ENCODE peak calls at places on chromosome X, in seven cellular contexts. J is lung, N is PC-9, S is stomach, D is HCT116, W is astrocyte of the spinal cord, C is left lung. K is an unnamed sample.

GRCh38 chrX:100207331-100208024 is 202.6 kb downstream of the PCDH19 start:
- DNase-seq in J (no peak), N (no peak), S (no peak), D (no peak), W (no peak), C (no peak), K (no peak)

GRCh38 chrX:133859860-133860259 is 125.5 kb downstream of the GPC3 start:
- DNase-seq in J (no peak), N (no peak), S (no peak), D (no peak), W (peak; percentile 10), C (no peak), K (peak; percentile 68)

GRCh38 chrX:155334486-155335316 is at the start of gene CLIC2:
- DNase-seq in J (peak; percentile 72), N (no peak), S (peak; percentile 31), D (no peak), W (peak; percentile 81), C (peak; percentile 63), K (peak; percentile 93)

GRCh38 chrX:116395752-116396151 is 40.7 kb upstream of the SLC6A14 start:
- DNase-seq in J (no peak), N (no peak), S (no peak), D (no peak), W (no peak), C (no peak), K (no peak)

GRCh38 chrX:104098151-104098808 is 14.0 kb upstream of the ZCCHC18 start:
- DNase-seq in J (no peak), N (peak; percentile 63), S (peak; percentile 43), D (peak; percentile 60), W (peak; percentile 73), C (no peak), K (peak; percentile 86)

GRCh38 chrX:83535417-83536244 is 27.5 kb downstream of the POU3F4 start:
- DNase-seq in J (no peak), N (no peak), S (no peak), D (no peak), W (peak; percentile 30), C (no peak), K (no peak)

GRCh38 chrX:31266172-31267076 is 194.6 kb upstream of the FTHL17 start:
- DNase-seq in J (peak; percentile 46), N (peak; percentile 38), S (peak; percentile 65), D (no peak), W (peak; percentile 24), C (peak; percentile 48), K (no peak)

GRCh38 chrX:153779891-153780677 is 757 bp upstream of the SRPK3 start:
- DNase-seq in J (no peak), N (no peak), S (no peak), D (no peak), W (no peak), C (no peak), K (no peak)

GRCh38 chrX:75623535-75623934 is 100.7 kb upstream of the ZDHHC15 start:
- DNase-seq in J (no peak), N (no peak), S (no peak), D (no peak), W (no peak), C (no peak), K (no peak)

GRCh38 chrX:104118765-104119164 is 6.4 kb downstream of the ZCCHC18 start:
- DNase-seq in J (no peak), N (no peak), S (no peak), D (no peak), W (no peak), C (no peak), K (no peak)

GRCh38 chrX:124902953-124903352 is 416.7 kb upstream of the TEX13C start:
- DNase-seq in J (no peak), N (no peak), S (no peak), D (no peak), W (no peak), C (no peak), K (no peak)

DNA sequence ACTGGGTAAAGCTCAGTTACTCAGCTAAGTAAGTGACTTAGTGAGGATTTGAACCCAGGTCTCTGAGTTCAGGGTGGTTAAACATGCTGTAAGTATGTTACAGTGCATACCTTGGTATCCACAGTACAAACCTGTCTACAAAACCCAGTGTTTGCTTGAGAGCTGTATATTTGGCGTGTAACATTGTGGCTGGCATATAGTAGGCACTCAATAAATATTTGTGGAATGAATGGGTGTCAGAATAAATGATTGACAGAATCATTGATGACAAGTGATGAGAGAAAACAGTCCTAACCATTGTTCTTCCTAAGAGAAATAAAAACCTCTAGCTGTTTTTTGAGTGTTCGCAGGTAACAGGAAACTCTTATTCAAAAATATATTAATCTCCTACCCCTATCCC is 79.7 kb upstream of the BCOR start:
- DNase-seq in J (no peak), N (no peak), S (no peak), D (no peak), W (no peak), C (no peak), K (no peak)
- H3K4me3 ChIP-seq in J (no peak overlapping the region), N (peak overlapping the region; percentile 53), S (peak overlapping the region; percentile 57), D (peak overlapping the region; percentile 60), W (no peak overlapping the region), C (no peak overlapping the region), K (no peak overlapping the region)

GRCh38 chrX:130144509-130144908 is 21.1 kb downstream of the AIFM1 start:
- DNase-seq in J (no peak), N (no peak), S (no peak), D (no peak), W (no peak), C (no peak), K (peak; percentile 65)
- TF ChIP-seq CTCF in J (no peak), N (peak; percentile 30), S (no peak), D (no peak), W (no peak), C (no peak), K (peak; percentile 18)

GRCh38 chrX:119690921-119691716 is 1.8 kb downstream of the SEPTIN6 start:
- DNase-seq in J (no peak), N (no peak), S (no peak), D (no peak), W (no peak), C (no peak), K (peak; percentile 42)
- H3K4me3 ChIP-seq in J (no peak overlapping the region), N (peak overlapping the region; percentile 81), S (peak overlapping the region; percentile 69), D (no peak overlapping the region), W (no peak overlapping the region), C (no peak overlapping the region), K (peak overlapping the region; percentile 39)

GRCh38 chrX:27619975-27620374 is 29.8 kb downstream of the DCAF8L2 start:
- DNase-seq in J (no peak), N (no peak), S (no peak), D (no peak), W (no peak), C (no peak), K (peak; percentile 25)
- TF ChIP-seq CTCF in J (no peak), N (peak; percentile 63), S (no peak), D (peak; percentile 10), W (peak; percentile 45), C (no peak), K (peak; percentile 47)

DNA sequence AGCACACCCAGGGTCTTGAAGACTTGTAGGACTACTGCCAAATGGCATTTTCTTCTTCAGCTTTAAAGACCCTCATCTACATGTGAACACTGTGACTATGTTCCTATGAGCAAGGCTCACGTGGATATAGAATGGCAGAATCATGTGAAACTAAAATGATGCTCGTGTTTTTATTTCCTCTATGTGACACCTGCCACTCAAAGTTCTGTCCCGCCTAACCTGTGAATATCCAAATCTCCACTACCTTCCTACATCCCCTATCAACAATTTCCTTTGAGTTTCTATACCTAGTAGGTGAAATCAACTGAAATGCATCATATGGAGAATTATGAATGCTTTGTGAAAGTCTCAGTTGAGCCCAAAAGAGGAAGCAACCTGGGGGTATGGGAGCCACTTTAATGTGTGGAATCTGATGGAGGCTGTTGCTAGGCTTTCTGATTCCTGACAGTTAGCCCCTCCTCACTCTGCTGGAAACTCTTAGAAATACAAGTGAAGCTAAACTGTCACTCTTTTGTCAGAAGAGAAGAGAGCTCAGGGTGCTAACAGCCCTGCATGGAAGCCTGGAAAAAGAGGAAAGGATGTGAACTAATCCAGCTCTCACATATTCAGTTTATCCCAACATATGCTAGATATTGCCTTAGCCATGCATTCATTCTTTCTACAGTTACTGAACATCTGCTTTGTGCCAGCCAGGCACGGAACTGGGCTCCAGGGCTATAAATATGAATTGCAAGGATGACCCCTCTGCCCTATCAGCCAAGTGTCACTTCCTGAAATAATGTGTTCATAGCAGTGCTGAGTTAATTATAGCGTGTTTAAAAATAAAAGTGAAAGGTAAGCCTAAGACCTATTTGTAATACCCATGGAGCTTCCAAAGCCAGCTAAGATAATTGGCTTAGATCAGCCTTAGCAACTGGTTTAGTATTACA is 11.0 kb downstream of the LHFPL1 start:
- DNase-seq in J (no peak), N (no peak), S (no peak), D (no peak), W (no peak), C (no peak), K (no peak)
- H3K4me3 ChIP-seq in J (no peak overlapping the region), N (no peak overlapping the region), S (no peak overlapping the region), D (no peak overlapping the region), W (no peak overlapping the region), C (no peak overlapping the region), K (no peak overlapping the region)

DNA sequence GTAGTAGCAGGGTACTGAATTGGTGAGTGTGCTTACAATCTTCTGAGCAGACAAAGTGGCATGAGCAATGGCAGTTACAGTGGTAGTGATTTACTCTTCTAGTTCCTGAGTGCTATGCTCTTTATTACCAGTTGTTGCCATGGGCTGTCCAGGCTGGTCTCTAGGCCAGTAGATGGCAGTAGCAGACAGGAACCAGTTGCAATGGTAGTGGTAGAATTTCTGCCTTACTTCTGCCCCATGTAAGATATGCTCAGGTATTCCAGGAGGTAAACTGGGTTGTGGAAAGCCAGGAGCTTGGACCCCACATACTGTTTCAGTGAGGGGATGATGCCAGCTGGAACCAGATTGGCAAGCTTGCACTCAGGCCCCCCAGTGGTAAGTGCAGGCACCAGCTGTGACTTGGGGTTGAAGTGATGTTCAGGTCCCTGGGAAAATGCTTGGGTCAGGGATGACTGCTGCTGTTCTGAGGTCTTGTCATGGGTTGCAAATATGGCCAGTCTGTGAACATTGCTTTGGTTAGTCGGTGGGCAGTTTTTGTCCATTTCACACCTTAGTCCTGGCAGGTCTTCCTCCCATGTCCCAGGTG is 63.0 kb upstream of the ZXDB start:
- DNase-seq in J (no peak), N (no peak), S (no peak), D (no peak), W (no peak), C (no peak), K (peak; percentile 4)
- TF ChIP-seq CTCF in J (no peak), N (peak; percentile 53), S (no peak), D (peak; percentile 62), W (no peak), C (no peak), K (peak; percentile 40)

DNA sequence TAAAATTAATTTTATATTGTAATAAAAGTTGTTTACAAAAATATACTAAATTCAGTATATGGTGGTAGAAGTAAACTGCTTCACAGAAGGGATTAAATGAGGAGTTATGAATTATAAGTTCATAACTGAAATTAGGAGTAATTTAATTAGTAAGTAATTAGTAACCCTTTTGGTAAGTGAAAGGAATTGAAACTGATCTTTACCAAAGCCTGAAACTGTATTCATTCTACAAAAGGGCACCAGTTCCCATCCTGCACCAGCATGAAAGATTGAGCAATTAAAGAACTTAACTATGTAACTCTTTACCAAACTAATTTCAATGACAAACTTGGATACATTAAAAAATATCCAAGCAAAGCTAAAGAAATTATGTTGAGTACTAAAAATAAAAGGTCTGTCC is 8.2 kb downstream of the MED14 start:
- DNase-seq in J (no peak), N (no peak), S (no peak), D (no peak), W (no peak), C (no peak), K (no peak)
- H3K4me3 ChIP-seq in J (no peak overlapping the region), N (no peak overlapping the region), S (no peak overlapping the region), D (no peak overlapping the region), W (no peak overlapping the region), C (no peak overlapping the region), K (no peak overlapping the region)

GRCh38 chrX:20414066-20414465 is 147.4 kb upstream of the RPS6KA3 start:
- DNase-seq in J (no peak), N (no peak), S (no peak), D (no peak), W (no peak), C (no peak), K (peak; percentile 43)
- TF ChIP-seq CTCF in J (no peak), N (no peak), S (no peak), D (no peak), W (no peak), C (no peak), K (no peak)

K was measured in fibroblast of the aortic adventitia.